ENCODE peak calls at places on chromosomes 13 and 19, in seven cellular contexts. K is adrenal gland, M is K562, P is heart left ventricle, J is A549, Z is right lobe of liver, F is H1. G is an unnamed sample.

GRCh38 chr19:19997656-19998268 is 41.5 kb downstream of the ZNF682 start:
- DNase-seq in M (no peak), F (peak; percentile 47), J (no peak), K (peak; percentile 56), Z (no peak), P (peak; percentile 11), G (no peak)

GRCh38 chr13:78881746-78882145 is 222.8 kb upstream of the OBI1 start:
- DNase-seq in J (no peak), F (no peak), K (no peak), P (no peak), M (no peak), Z (no peak), G (no peak)

GRCh38 chr13:30870049-30870884 is 35.8 kb upstream of the MEDAG start:
- DNase-seq in M (peak; percentile 78), F (no peak), Z (no peak), K (peak; percentile 85), J (no peak), P (peak; percentile 60), G (peak; percentile 81)

GRCh38 chr13:89361909-89362308 is 1690.7 kb downstream of the SLITRK5 start:
- DNase-seq in Z (no peak), M (no peak), P (no peak), K (no peak), J (no peak), F (no peak), G (no peak)

GRCh38 chr19:35248310-35249145 is at the start of gene LSR:
- DNase-seq in Z (peak; percentile 91), F (peak; percentile 88), K (peak; percentile 80), P (peak; percentile 58), M (peak; percentile 97), J (peak; percentile 69), G (peak; percentile 46)

GRCh38 chr13:46403851-46404731 is 17.0 kb upstream of the RUBCNL start:
- DNase-seq in F (no peak), J (no peak), K (no peak), P (no peak), Z (no peak), M (no peak), G (no peak)

GRCh38 chr13:111789420-111789819 is 277.5 kb upstream of the SOX1 start:
- DNase-seq in Z (no peak), P (no peak), F (no peak), M (no peak), J (no peak), K (no peak), G (no peak)

GRCh38 chr19:50889638-50890037 is 16.4 kb downstream of the KLK2 start:
- DNase-seq in J (no peak), K (no peak), F (no peak), M (no peak), Z (no peak), P (no peak), G (no peak)

GRCh38 chr13:25085125-25085742 is 10.7 kb upstream of the PABPC3 start:
- DNase-seq in P (no peak), Z (no peak), F (no peak), M (no peak), K (no peak), J (peak; percentile 25), G (no peak)

GRCh38 chr19:41641879-41642485 is 15.1 kb upstream of the CEACAM4 start:
- DNase-seq in M (peak; percentile 76), Z (peak; percentile 54), F (no peak), J (peak; percentile 99), K (peak; percentile 76), P (peak; percentile 25), G (no peak)

GRCh38 chr19:1744822-1745563 is 8.3 kb upstream of the ONECUT3 start:
- DNase-seq in Z (no peak), P (no peak), M (no peak), F (no peak), J (no peak), K (no peak), G (no peak)

GRCh38 chr13:75635621-75636338 is at the start of gene LMO7:
- DNase-seq in Z (peak; percentile 61), M (peak; percentile 37), P (peak; percentile 62), F (no peak), K (peak; percentile 56), J (peak; percentile 23), G (peak; percentile 57)

GRCh38 chr19:35975608-35976214 is 19.3 kb upstream of the SDHAF1 start:
- DNase-seq in K (no peak), P (no peak), F (no peak), J (peak; percentile 64), M (peak; percentile 53), Z (no peak), G (no peak)

GRCh38 chr19:2618611-2619010 is 83.9 kb downstream of the GNG7 start:
- DNase-seq in J (no peak), F (no peak), P (peak; percentile 60), K (peak; percentile 81), Z (peak; percentile 76), M (no peak), G (no peak)

GRCh38 chr19:16385821-16386220 is 61.2 kb downstream of the KLF2 start:
- DNase-seq in Z (no peak), K (no peak), M (no peak), J (no peak), P (no peak), F (no peak), G (peak; percentile 22)

GRCh38 chr13:98484289-98485219 is 92.4 kb downstream of the STK24 start:
- DNase-seq in K (peak; percentile 94), M (peak; percentile 70), Z (peak; percentile 70), J (peak; percentile 91), F (no peak), P (peak; percentile 73), G (peak; percentile 58)

GRCh38 chr19:16988661-16989060 is 37.9 kb downstream of the CPAMD8 start:
- DNase-seq in J (no peak), M (no peak), Z (no peak), P (no peak), F (no peak), K (no peak), G (no peak)

GRCh38 chr13:36088001-36088400 is 43.2 kb downstream of the DCLK1 start:
- DNase-seq in M (no peak), F (no peak), P (no peak), K (no peak), J (no peak), Z (no peak), G (no peak)

GRCh38 chr13:75643182-75643581 is 7.1 kb downstream of the LMO7 start:
- DNase-seq in F (no peak), M (no peak), K (no peak), Z (no peak), P (no peak), J (no peak), G (no peak)

GRCh38 chr19:31519216-31519615 is 170.0 kb upstream of the TSHZ3 start:
- DNase-seq in K (no peak), P (no peak), M (no peak), F (no peak), J (no peak), Z (no peak), G (no peak)

GRCh38 chr19:48897181-48897580 is 1.4 kb downstream of the TULP2 start:
- DNase-seq in J (no peak), M (no peak), F (no peak), Z (no peak), P (no peak), K (no peak), G (no peak)
- H3K27ac ChIP-seq in J (no peak overlapping the region), M (no peak overlapping the region), F (no peak overlapping the region), Z (no peak overlapping the region), P (no peak overlapping the region), K (no peak overlapping the region), G (peak overlapping the region; percentile 63)

GRCh38 chr13:21606251-21606650 is 2.3 kb upstream of the MICU2 start:
- DNase-seq in J (no peak), M (no peak), P (no peak), F (no peak), K (no peak), Z (no peak), G (no peak)

GRCh38 chr13:21608961-21609360 is 5.0 kb upstream of the MICU2 start:
- DNase-seq in F (no peak), Z (no peak), P (no peak), K (no peak), J (no peak), M (no peak), G (no peak)

GRCh38 chr13:21606781-21607180 is 2.8 kb upstream of the MICU2 start:
- DNase-seq in F (no peak), P (no peak), J (no peak), Z (no peak), M (no peak), K (no peak), G (no peak)

GRCh38 chr13:21603531-21604448 is at the start of gene MICU2:
- DNase-seq in Z (peak; percentile 93), J (peak; percentile 79), F (peak; percentile 75), K (peak; percentile 97), M (peak; percentile 88), P (peak; percentile 94), G (peak; percentile 95)
- TF ChIP-seq CTCF in Z (peak; percentile 19), J (no peak), F (no peak), K (peak; percentile 22), M (no peak), P (peak; percentile 37), G (peak; percentile 9)

DNA sequence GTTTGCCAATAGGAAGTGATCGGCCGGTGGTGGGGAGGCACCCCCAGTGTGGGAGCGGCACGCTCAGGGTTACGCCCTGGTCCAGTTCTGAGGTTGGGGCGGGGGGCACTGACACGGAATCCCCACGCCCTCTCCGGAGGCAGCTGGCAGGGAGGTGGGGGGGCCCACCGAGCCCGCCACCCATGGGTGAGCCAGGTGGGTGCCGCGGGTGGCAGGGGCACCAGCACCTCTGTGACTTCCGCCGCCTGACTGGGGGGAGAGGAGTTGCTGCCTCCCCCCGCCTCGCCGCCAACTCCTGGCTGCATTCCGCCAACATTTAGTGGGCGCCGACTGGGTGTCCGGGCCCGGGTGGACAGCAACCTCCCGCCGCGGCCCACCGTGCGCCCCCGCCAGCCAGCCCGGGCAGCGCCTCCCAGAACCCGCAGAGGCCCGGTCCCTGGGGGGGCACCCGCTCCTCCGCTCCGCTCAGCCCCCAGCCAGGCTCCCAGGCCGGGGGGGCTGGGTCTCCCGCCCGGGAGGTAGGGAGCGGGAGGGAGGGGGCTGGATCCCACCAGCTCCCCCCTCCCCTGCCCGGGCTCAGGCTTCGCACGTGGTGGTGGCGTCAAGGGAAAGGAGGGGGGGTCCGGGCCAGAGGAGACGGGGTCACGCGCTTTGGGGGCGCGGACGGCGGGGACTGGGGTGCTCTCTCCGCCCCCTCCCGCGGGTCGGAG is 2.0 kb downstream of the ZBTB7A start:
- DNase-seq in M (peak; percentile 69), F (no peak), J (no peak), P (peak; percentile 70), K (no peak), Z (peak; percentile 77), G (peak; percentile 75)
- TF ChIP-seq POLR2A in M (peak; percentile 31), F (no peak), J (no peak), P (no peak), K (no peak), Z (no peak), G (peak; percentile 13)

DNA sequence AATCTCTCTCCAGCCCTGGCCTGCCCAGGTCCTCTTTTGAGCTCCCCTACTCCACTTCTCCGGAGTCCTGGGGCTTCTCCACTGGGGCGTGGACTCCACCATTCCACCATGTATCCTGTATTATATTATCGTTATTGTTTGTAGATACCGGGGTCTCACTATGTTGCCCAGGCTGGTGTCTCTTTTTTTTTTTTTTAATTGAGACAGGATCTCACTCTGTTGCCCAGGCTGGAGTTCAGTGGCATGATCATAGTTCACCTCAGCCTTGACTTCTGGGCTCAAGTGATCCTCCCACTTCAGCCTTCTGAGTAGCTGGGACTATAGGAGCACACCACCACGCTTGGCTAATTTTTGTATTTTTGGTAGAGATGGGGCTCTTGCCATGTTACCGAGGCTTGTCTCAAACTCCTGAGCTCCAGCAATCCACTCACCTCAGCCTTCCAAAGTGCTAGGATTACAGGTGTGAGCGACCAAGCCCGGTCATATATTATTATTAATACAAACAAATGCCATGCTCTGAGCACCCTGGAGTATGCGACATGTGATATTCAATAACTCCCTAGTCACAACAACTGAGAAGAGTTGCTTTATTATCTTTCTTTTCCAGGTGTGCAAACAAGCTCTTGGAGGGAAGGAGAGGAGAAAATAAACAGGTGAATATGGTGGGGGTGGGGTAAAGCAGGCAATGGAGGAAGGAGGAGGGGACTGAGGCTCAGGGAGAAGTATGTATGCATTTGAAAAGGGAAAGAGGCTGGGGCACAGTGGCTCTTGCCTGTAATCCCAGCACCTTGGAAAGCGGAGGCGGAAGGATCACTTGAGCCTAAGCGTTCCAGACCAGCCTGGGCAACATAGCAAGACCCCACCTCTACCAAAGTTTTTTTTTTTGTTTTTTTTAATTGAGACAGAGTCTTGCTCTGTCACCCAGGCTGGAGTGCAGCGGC is 2.8 kb upstream of the CERS4 start:
- DNase-seq in J (no peak), F (no peak), Z (no peak), P (no peak), M (no peak), K (no peak), G (no peak)
- H3K27ac ChIP-seq in J (no peak overlapping the region), F (no peak overlapping the region), Z (no peak overlapping the region), P (no peak overlapping the region), M (no peak overlapping the region), K (no peak overlapping the region), G (no peak overlapping the region)